ENCODE peak calls at places on chromosomes 12 and 14, in five cellular contexts. K is dorsolateral prefrontal cortex; X is upper lobe of left lung; U is lower lobe of right lung; H is naive thymus-derived CD4-positive, alpha-beta T cell. V is an unnamed sample.

GRCh38 chr14:79466938-79467527 is 744.3 kb downstream of the DIO2 start:
- DNase-seq in K (no peak), X (peak; percentile 27), U (no peak), H (no peak), V (no peak)

GRCh38 chr12:42534184-42534838 is 55.2 kb downstream of the PRICKLE1 start:
- DNase-seq in K (no peak), X (no peak), U (no peak), H (no peak), V (no peak)

GRCh38 chr12:13002301-13003097 is 2.4 kb upstream of the HEBP1 start:
- DNase-seq in K (no peak), X (no peak), U (no peak), H (no peak), V (no peak)

GRCh38 chr14:30779210-30779609 is 95.1 kb upstream of the COCH start:
- DNase-seq in K (no peak), X (no peak), U (no peak), H (no peak), V (no peak)

GRCh38 chr12:18158774-18159557 is 69.0 kb upstream of the RERGL start:
- DNase-seq in K (no peak), X (no peak), U (no peak), H (no peak), V (no peak)

GRCh38 chr14:69924181-69924580 is 45.0 kb downstream of the SMOC1 start:
- DNase-seq in K (no peak), X (no peak), U (no peak), H (no peak), V (no peak)

GRCh38 chr14:31692376-31692781 is 131.2 kb downstream of the NUBPL start:
- DNase-seq in K (no peak), X (no peak), U (no peak), H (no peak), V (no peak)

GRCh38 chr14:75044322-75044721 is 6.9 kb downstream of the MLH3 start:
- DNase-seq in K (no peak), X (no peak), U (no peak), H (no peak), V (no peak)

GRCh38 chr12:127245009-127245408 is 1022.0 kb upstream of the TMEM132C start:
- DNase-seq in K (no peak), X (no peak), U (no peak), H (no peak), V (no peak)

GRCh38 chr14:84409435-84409834 is 1120.5 kb upstream of the FLRT2 start:
- DNase-seq in K (no peak), X (no peak), U (no peak), H (no peak), V (no peak)

GRCh38 chr12:6790496-6791150 is 1.3 kb downstream of the CD4 start:
- DNase-seq in K (no peak), X (no peak), U (no peak), H (no peak), V (no peak)

GRCh38 chr14:85762523-85762922 is 232.6 kb downstream of the FLRT2 start:
- DNase-seq in K (no peak), X (no peak), U (no peak), H (no peak), V (no peak)

GRCh38 chr12:62256408-62257079 is 3.7 kb upstream of the USP15 start:
- DNase-seq in K (no peak), X (no peak), U (no peak), H (no peak), V (no peak)

GRCh38 chr12:4579305-4580097 is 17.5 kb downstream of the DYRK4 start:
- DNase-seq in K (no peak), X (no peak), U (no peak), H (no peak), V (no peak)

GRCh38 chr12:92775416-92775815 is 72.6 kb downstream of the PLEKHG7 start:
- DNase-seq in K (no peak), X (no peak), U (no peak), H (no peak), V (no peak)

GRCh38 chr14:50666772-50667490 is 1.2 kb downstream of the SAV1 start:
- DNase-seq in K (no peak), X (no peak), U (no peak), H (peak; percentile 65), V (peak; percentile 4)

GRCh38 chr14:39430762-39431415 is 1.3 kb downstream of the FBXO33 start:
- DNase-seq in K (no peak), X (peak; percentile 74), U (no peak), H (no peak), V (peak; percentile 1)

GRCh38 chr12:50058743-50059312 is 1.4 kb downstream of the ASIC1 start:
- DNase-seq in K (no peak), X (peak; percentile 58), U (peak; percentile 29), H (no peak), V (no peak)

GRCh38 chr14:75147423-75148071 is 20.7 kb upstream of the NEK9 start:
- DNase-seq in K (peak; percentile 71), X (no peak), U (peak; percentile 78), H (no peak), V (no peak)

GRCh38 chr12:114396153-114396868 is 9.6 kb downstream of the TBX5 start:
- DNase-seq in K (no peak), X (peak; percentile 77), U (no peak), H (no peak), V (no peak)

GRCh38 chr14:100304825-100305445 is 1.3 kb downstream of the SLC25A29 start:
- DNase-seq in K (no peak), X (no peak), U (peak; percentile 83), H (no peak), V (no peak)

GRCh38 chr12:27289414-27289813 is 43.2 kb upstream of the BMAL2 start:
- DNase-seq in K (no peak), X (no peak), U (no peak), H (no peak), V (no peak)

GRCh38 chr12:110684322-110684836 is 4.5 kb downstream of the HVCN1 start:
- DNase-seq in K (no peak), X (no peak), U (no peak), H (no peak), V (no peak)

GRCh38 chr12:52244615-52244994 is 11.6 kb downstream of the KRT7 start:
- DNase-seq in K (peak; percentile 11), X (no peak), U (no peak), H (no peak), V (no peak)

GRCh38 chr12:7108042-7108927 is 729 bp downstream of the C1RL start:
- DNase-seq in K (peak; percentile 52), X (peak; percentile 92), U (peak; percentile 93), H (peak; percentile 67), V (peak; percentile 62)

GRCh38 chr14:56490379-56490778 is 89.2 kb upstream of the TMEM260 start:
- DNase-seq in K (no peak), X (no peak), U (no peak), H (peak; percentile 10), V (no peak)

GRCh38 chr14:32728526-32728925 is 210.2 kb upstream of the NPAS3 start:
- DNase-seq in K (no peak), X (no peak), U (no peak), H (no peak), V (no peak)

GRCh38 chr12:28884861-28885260 is 264.2 kb upstream of the FAR2 start:
- DNase-seq in K (no peak), X (no peak), U (no peak), H (no peak), V (no peak)

GRCh38 chr12:119894916-119895315 is 17.8 kb upstream of the CIT start:
- DNase-seq in K (no peak), X (no peak), U (no peak), H (no peak), V (no peak)

GRCh38 chr12:65596514-65597010 is 227.7 kb upstream of the HMGA2 start:
- DNase-seq in K (no peak), X (no peak), U (no peak), H (no peak), V (no peak)

GRCh38 chr14:92924247-92924646 is 1.3 kb downstream of the CHGA start:
- DNase-seq in K (no peak), X (no peak), U (no peak), H (no peak), V (no peak)

GRCh38 chr14:104638190-104638589 is 33.6 kb upstream of the TMEM179 start:
- DNase-seq in K (no peak), X (no peak), U (no peak), H (no peak), V (no peak)

GRCh38 chr14:104639481-104639880 is 34.9 kb upstream of the TMEM179 start:
- DNase-seq in K (no peak), X (no peak), U (no peak), H (no peak), V (no peak)

GRCh38 chr14:104639889-104640548 is 35.4 kb upstream of the TMEM179 start:
- DNase-seq in K (peak; percentile 87), X (peak; percentile 92), U (peak; percentile 62), H (no peak), V (peak; percentile 28)

GRCh38 chr14:104637546-104638003 is 33.0 kb upstream of the TMEM179 start:
- DNase-seq in K (no peak), X (no peak), U (no peak), H (no peak), V (no peak)

DNA sequence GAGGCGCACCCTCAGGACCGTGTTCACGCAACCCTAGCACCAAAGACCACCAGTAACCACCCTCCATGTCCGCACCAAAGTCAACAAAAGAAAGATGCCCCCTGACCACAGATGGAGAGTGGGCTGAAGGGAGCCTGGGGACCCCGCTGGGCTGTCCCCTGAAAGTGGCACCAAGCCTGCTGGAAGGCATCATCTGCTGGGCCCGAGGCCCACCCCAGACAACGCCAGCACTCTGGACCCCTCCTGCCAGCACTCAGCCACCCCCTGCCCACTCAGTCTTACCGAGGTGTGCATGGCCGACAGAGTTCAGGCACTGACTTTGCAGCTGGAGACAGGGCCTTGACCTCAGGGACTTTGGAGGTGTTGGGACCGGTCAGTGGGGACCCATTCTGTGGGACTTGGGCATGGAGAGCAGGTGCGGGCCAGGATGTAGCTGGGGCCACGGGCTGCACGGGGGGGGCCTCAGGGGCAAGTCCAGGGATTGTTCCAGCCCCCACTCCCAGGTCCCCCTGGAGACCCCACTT is 34.4 kb upstream of the TMEM179 start:
- DNase-seq in K (no peak), X (no peak), U (no peak), H (no peak), V (no peak)
- H3K4me3 ChIP-seq in K (no peak overlapping the region), X (no peak overlapping the region), U (no peak overlapping the region), H (no peak overlapping the region), V (no peak overlapping the region)

GRCh38 chr12:130879781-130880389 is 8.0 kb downstream of the RAN start:
- DNase-seq in K (no peak), X (no peak), U (no peak), H (no peak), V (no peak)
- H3K4me3 ChIP-seq in K (peak overlapping the region; percentile 8), X (no peak overlapping the region), U (peak overlapping the region; percentile 22), H (peak overlapping the region; percentile 36), V (no peak overlapping the region)

GRCh38 chr14:22334275-22334577 is 254.8 kb downstream of the DAD1 start:
- DNase-seq in K (no peak), X (no peak), U (no peak), H (no peak), V (no peak)
- H3K4me3 ChIP-seq in K (no peak overlapping the region), X (no peak overlapping the region), U (no peak overlapping the region), H (no peak overlapping the region), V (no peak overlapping the region)

DNA sequence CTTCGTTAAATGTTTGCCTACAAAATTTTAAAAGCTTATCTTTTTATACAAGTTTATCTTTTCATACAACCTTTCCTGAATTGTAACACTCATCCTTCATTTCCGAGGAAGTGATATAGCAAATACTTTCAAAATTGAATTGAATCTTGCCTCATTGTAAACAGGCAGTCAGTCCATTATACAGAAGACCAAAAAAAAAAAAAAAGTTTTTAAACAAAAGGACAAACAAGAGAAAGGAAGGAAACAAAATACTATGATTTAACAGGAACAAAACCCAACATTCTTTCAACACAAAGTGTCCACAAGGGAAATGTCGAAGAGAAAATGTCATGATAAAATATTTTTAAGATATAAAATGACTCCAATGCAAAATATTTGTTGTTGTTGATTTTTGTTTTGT is 8.5 kb downstream of the ATF7 start:
- DNase-seq in K (no peak), X (no peak), U (no peak), H (no peak), V (no peak)
- H3K4me3 ChIP-seq in K (no peak overlapping the region), X (no peak overlapping the region), U (peak overlapping the region; percentile 31), H (no peak overlapping the region), V (no peak overlapping the region)

V was measured in effector memory CD4-positive, alpha-beta T cell.